ENCODE peak calls at places on chromosomes 13 and 19, in five cellular contexts. One of them, this sample, is unnamed.

GRCh38 chr13:104011505-104012270 is 945.5 kb upstream of the SLC10A2 start:
- DNase-seq in K562: no peak
- DNase-seq in HepG2: no peak
- DNase-seq in SK-N-SH: no peak
- DNase-seq in GM12878: no peak
- DNase-seq in this sample: no peak

GRCh38 chr19:18789422-18789832 is 1.7 kb downstream of the COMP start:
- DNase-seq in K562: no peak
- DNase-seq in HepG2: no peak
- DNase-seq in SK-N-SH: no peak
- DNase-seq in GM12878: no peak
- DNase-seq in this sample: no peak

GRCh38 chr19:35348909-35349611 is 1.4 kb downstream of the FFAR1 start:
- DNase-seq in K562: peak
- DNase-seq in HepG2: no peak
- DNase-seq in SK-N-SH: no peak
- DNase-seq in GM12878: no peak
- DNase-seq in this sample: no peak

GRCh38 chr19:4258181-4258580 is 11.3 kb downstream of the YJU2 start:
- DNase-seq in K562: no peak
- DNase-seq in HepG2: no peak
- DNase-seq in SK-N-SH: no peak
- DNase-seq in GM12878: no peak
- DNase-seq in this sample: no peak

GRCh38 chr13:99985243-99985874 is 3.8 kb downstream of the ZIC2 start:
- DNase-seq in K562: no peak
- DNase-seq in HepG2: no peak
- DNase-seq in SK-N-SH: no peak
- DNase-seq in GM12878: no peak
- DNase-seq in this sample: no peak

GRCh38 chr13:97130201-97130600 is 91.9 kb upstream of the MBNL2 start:
- DNase-seq in K562: no peak
- DNase-seq in HepG2: no peak
- DNase-seq in SK-N-SH: no peak
- DNase-seq in GM12878: no peak
- DNase-seq in this sample: no peak

GRCh38 chr13:43574601-43575000 is 212.2 kb downstream of the ENOX1 start:
- DNase-seq in K562: no peak
- DNase-seq in HepG2: no peak
- DNase-seq in SK-N-SH: no peak
- DNase-seq in GM12878: no peak
- DNase-seq in this sample: no peak

GRCh38 chr19:13429563-13429962 is 76.7 kb downstream of the CACNA1A start:
- DNase-seq in K562: no peak
- DNase-seq in HepG2: no peak
- DNase-seq in SK-N-SH: no peak
- DNase-seq in GM12878: no peak
- DNase-seq in this sample: no peak

GRCh38 chr19:18401580-18402112 is 4.2 kb upstream of the LRRC25 start:
- DNase-seq in K562: peak
- DNase-seq in HepG2: peak
- DNase-seq in SK-N-SH: no peak
- DNase-seq in GM12878: no peak
- DNase-seq in this sample: peak

GRCh38 chr19:56105090-56105701 is 15.9 kb downstream of the ZNF787 start:
- DNase-seq in K562: no peak
- DNase-seq in HepG2: peak
- DNase-seq in SK-N-SH: no peak
- DNase-seq in GM12878: no peak
- DNase-seq in this sample: no peak
- TF ChIP-seq GABPA in K562: no peak
- TF ChIP-seq GABPA in HepG2: peak
- TF ChIP-seq GABPA in SK-N-SH: no peak
- TF ChIP-seq GABPA in GM12878: no peak
- TF ChIP-seq GABPA in this sample: no peak

DNA sequence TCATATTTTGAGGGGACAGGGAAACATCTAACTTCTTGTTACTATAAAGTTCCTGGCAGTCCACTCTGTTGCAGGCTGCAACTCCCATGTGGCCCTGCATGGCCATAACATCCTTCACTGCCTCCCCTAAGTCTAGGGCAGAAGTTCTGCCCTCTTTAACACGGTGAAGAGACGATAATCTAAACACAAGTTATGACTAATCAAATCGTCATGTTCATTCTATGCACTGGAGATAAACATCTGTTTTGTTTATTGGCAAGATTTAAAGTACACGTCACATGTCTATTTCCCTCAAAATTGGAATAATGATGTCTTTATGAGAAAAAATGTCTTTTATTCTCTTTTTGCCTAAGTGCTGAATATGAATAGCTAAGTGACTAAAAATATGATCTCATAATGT is 1629.4 kb downstream of the PCDH9 start:
- DNase-seq in K562: no peak
- DNase-seq in HepG2: no peak
- DNase-seq in SK-N-SH: no peak
- DNase-seq in GM12878: no peak
- DNase-seq in this sample: no peak
- H3K27ac ChIP-seq in K562: no peak
- H3K27ac ChIP-seq in HepG2: no peak
- H3K27ac ChIP-seq in SK-N-SH: peak
- H3K27ac ChIP-seq in GM12878: no peak
- H3K27ac ChIP-seq in this sample: no peak

GRCh38 chr13:114249062-114249461 is 14.4 kb downstream of the CDC16 start:
- DNase-seq in K562: no peak
- DNase-seq in HepG2: no peak
- DNase-seq in SK-N-SH: no peak
- DNase-seq in GM12878: no peak
- DNase-seq in this sample: no peak

GRCh38 chr13:114244637-114245036 is 9.9 kb downstream of the CDC16 start:
- DNase-seq in K562: no peak
- DNase-seq in HepG2: no peak
- DNase-seq in SK-N-SH: no peak
- DNase-seq in GM12878: no peak
- DNase-seq in this sample: no peak

GRCh38 chr13:114248011-114248410 is 13.3 kb downstream of the CDC16 start:
- DNase-seq in K562: no peak
- DNase-seq in HepG2: no peak
- DNase-seq in SK-N-SH: no peak
- DNase-seq in GM12878: no peak
- DNase-seq in this sample: no peak
- TF ChIP-seq REST in K562: no peak
- TF ChIP-seq REST in HepG2: no peak
- TF ChIP-seq REST in SK-N-SH: no peak
- TF ChIP-seq REST in GM12878: no peak
- TF ChIP-seq REST in this sample: no peak

GRCh38 chr19:40165362-40165937 is 25.8 kb upstream of the MAP3K10 start:
- DNase-seq in K562: peak
- DNase-seq in HepG2: peak
- DNase-seq in SK-N-SH: peak
- DNase-seq in GM12878: no peak
- DNase-seq in this sample: peak
- TF ChIP-seq GABPA in K562: no peak
- TF ChIP-seq GABPA in HepG2: no peak
- TF ChIP-seq GABPA in SK-N-SH: no peak
- TF ChIP-seq GABPA in GM12878: no peak
- TF ChIP-seq GABPA in this sample: no peak

GRCh38 chr13:95385808-95386207 is 84.6 kb upstream of the ABCC4 start:
- DNase-seq in K562: no peak
- DNase-seq in HepG2: no peak
- DNase-seq in SK-N-SH: no peak
- DNase-seq in GM12878: no peak
- DNase-seq in this sample: no peak

GRCh38 chr13:95385373-95385772 is 84.1 kb upstream of the ABCC4 start:
- DNase-seq in K562: no peak
- DNase-seq in HepG2: no peak
- DNase-seq in SK-N-SH: no peak
- DNase-seq in GM12878: no peak
- DNase-seq in this sample: no peak

GRCh38 chr13:95388420-95389079 is 87.3 kb upstream of the ABCC4 start:
- DNase-seq in K562: no peak
- DNase-seq in HepG2: no peak
- DNase-seq in SK-N-SH: no peak
- DNase-seq in GM12878: no peak
- DNase-seq in this sample: no peak

GRCh38 chr13:95382906-95383305 is 81.7 kb upstream of the ABCC4 start:
- DNase-seq in K562: no peak
- DNase-seq in HepG2: no peak
- DNase-seq in SK-N-SH: no peak
- DNase-seq in GM12878: no peak
- DNase-seq in this sample: no peak

DNA sequence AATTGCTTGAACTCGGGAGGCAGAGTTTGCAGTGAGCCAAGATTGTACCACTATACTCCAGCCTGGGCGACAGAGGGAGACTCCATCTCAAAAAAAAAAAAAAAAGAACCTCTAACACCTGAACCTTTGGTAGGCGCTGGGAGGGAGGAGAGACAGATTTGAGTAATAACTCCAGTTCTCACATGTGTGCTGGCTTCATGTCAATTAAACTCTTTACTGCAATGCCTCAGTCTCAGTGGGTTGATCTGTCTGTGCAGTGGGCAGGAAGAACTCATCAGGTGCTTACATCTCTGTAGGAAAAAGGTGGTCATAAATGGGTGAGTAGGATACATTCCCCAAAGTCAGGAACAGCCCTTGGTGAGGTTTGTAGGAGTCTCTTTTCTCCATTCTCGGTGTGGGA is 85.1 kb upstream of the ABCC4 start:
- DNase-seq in K562: no peak
- DNase-seq in HepG2: no peak
- DNase-seq in SK-N-SH: no peak
- DNase-seq in GM12878: no peak
- DNase-seq in this sample: no peak
- H3K27ac ChIP-seq in K562: no peak
- H3K27ac ChIP-seq in HepG2: no peak
- H3K27ac ChIP-seq in SK-N-SH: no peak
- H3K27ac ChIP-seq in GM12878: peak
- H3K27ac ChIP-seq in this sample: no peak

DNA sequence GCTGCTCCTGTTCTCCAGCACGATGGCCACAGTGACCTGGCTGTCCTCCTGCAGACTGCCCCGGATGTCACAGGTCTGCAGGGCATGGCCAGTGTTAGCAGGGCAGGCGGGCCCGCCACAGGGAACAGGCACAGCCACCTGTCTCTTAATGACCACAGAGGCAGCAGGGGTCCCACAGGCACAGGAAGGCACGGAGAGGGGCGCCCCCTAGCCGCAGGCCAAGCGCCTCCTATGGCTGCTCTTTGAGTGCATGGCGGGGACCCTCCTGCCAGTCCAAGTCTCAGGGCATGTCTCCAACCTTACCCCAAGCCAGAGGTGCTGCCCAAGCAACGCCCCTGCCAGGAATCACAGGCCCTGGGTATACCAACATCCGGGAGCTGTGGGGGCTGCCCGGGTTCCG is 14.1 kb downstream of the IZUMO4 start:
- DNase-seq in K562: no peak
- DNase-seq in HepG2: no peak
- DNase-seq in SK-N-SH: no peak
- DNase-seq in GM12878: no peak
- DNase-seq in this sample: no peak
- TF ChIP-seq REST in K562: no peak
- TF ChIP-seq REST in HepG2: no peak
- TF ChIP-seq REST in SK-N-SH: no peak
- TF ChIP-seq REST in GM12878: no peak
- TF ChIP-seq REST in this sample: no peak